ENCODE peak calls at places on chromosomes 3 and 15, in nine cellular contexts. X is brain pericyte; T is stimulated activated CD8-positive, alpha-beta memory T cell treated with anti-CD3 and anti-CD28 coated beads, Interleukin-4, amount 100 ng/mL, for 1 hour; N is AG08396; A is midbrain; Z is NCI-H1694 treated with DMSO at 0.1 percent for 48 hours; S is cardiac fibroblast; J is AG10803; U is A549. Q is an unnamed sample.
A peak's percentile ranks its signal among the peaks of the same experiment; 100 is the strongest.

GRCh38 chr15:51561271-51561670 is 61.3 kb downstream of the DMXL2 start:
- DNase-seq in T (no peak), A (no peak), Z (no peak), X (no peak), U (no peak), N (no peak), S (no peak), J (no peak), Q (no peak)

GRCh38 chr3:119796368-119796767 is 14.5 kb downstream of the NR1I2 start:
- DNase-seq in A (no peak), U (no peak), X (no peak), N (no peak), T (no peak), Z (no peak), S (no peak), J (no peak), Q (no peak)

GRCh38 chr3:5220667-5221431 is 33.3 kb downstream of the EDEM1 start:
- DNase-seq in X (no peak), J (no peak), N (no peak), U (no peak), T (no peak), A (no peak), S (no peak), Z (no peak), Q (no peak)

GRCh38 chr3:122092460-122093165 is 37.5 kb downstream of the CD86 start:
- DNase-seq in Z (no peak), U (no peak), X (no peak), T (no peak), J (peak; percentile 28), S (peak; percentile 59), A (no peak), N (peak; percentile 37), Q (no peak)

GRCh38 chr15:74040115-74040850 is 42.1 kb downstream of the GOLGA6A start:
- DNase-seq in X (peak; percentile 84), N (peak; percentile 90), S (peak; percentile 99), J (peak; percentile 98), T (no peak), Z (no peak), U (no peak), A (no peak), Q (no peak)

GRCh38 chr3:136624894-136625815 is 127.0 kb downstream of the STAG1 start:
- DNase-seq in U (peak; percentile 27), N (no peak), J (no peak), A (no peak), Z (no peak), T (no peak), X (no peak), S (no peak), Q (no peak)

GRCh38 chr15:58854598-58854997 is 78.9 kb downstream of the SLTM start:
- DNase-seq in X (no peak), A (no peak), U (no peak), S (no peak), N (no peak), Z (no peak), J (no peak), T (no peak), Q (no peak)

GRCh38 chr3:44999782-45000181 is 23.7 kb downstream of the EXOSC7 start:
- DNase-seq in A (no peak), U (no peak), T (no peak), S (no peak), X (no peak), Z (no peak), N (no peak), J (no peak), Q (no peak)

GRCh38 chr3:56801151-56801596 is 575 bp downstream of the ARHGEF3 start:
- DNase-seq in T (no peak), Z (no peak), N (no peak), X (no peak), U (no peak), S (no peak), J (no peak), A (no peak), Q (no peak)

GRCh38 chr15:101091080-101092017 is 160.5 kb downstream of the CHSY1 start:
- DNase-seq in J (peak; percentile 92), T (no peak), U (no peak), A (peak; percentile 39), X (peak; percentile 94), S (peak; percentile 89), N (peak; percentile 70), Z (no peak), Q (no peak)

GRCh38 chr15:77727635-77728311 is 95.1 kb upstream of the LINGO1 start:
- DNase-seq in J (no peak), A (no peak), N (no peak), X (no peak), U (no peak), T (no peak), Z (no peak), S (no peak), Q (no peak)

GRCh38 chr3:72492240-72492639 is 356.0 kb downstream of the SHQ1 start:
- DNase-seq in A (no peak), N (peak; percentile 90), X (no peak), S (peak; percentile 95), Z (no peak), U (no peak), J (peak; percentile 99), T (no peak), Q (no peak)

GRCh38 chr3:30492581-30493192 is 113.7 kb upstream of the TGFBR2 start:
- DNase-seq in J (peak; percentile 77), Z (no peak), U (no peak), S (peak; percentile 77), N (no peak), T (no peak), A (no peak), X (no peak), Q (no peak)

GRCh38 chr15:82098674-82099073 is 52.9 kb upstream of the MEX3B start:
- DNase-seq in A (no peak), U (no peak), X (no peak), T (no peak), S (no peak), Z (no peak), J (no peak), N (no peak), Q (no peak)

Q was measured in omental fat pad.